ENCODE peak calls at places on chromosome 12, in eight cellular contexts. I is endodermal cell; R is astrocyte; X is CD8-positive, alpha-beta memory T cell; N is GM12864; S is MM.1S; L is kidney epithelial cell; H is AG04450. C is an unnamed sample.

GRCh38 chr12:2691001-2691339 is 103.8 kb upstream of the FKBP4 start:
- DNase-seq in I (peak), R (peak), X (peak), N (no peak), S (peak), L (no peak), H (no peak), C (no peak)

GRCh38 chr12:26465419-26466097 is 270.2 kb downstream of the SSPN start:
- DNase-seq in I (peak), R (peak), X (no peak), N (no peak), S (no peak), L (no peak), H (no peak), C (no peak)

GRCh38 chr12:70255311-70255710 is 12.1 kb downstream of the CNOT2 start:
- DNase-seq in I (no peak), R (peak), X (no peak), N (no peak), S (no peak), L (no peak), H (no peak), C (no peak)

GRCh38 chr12:52208424-52209165 is 16.8 kb upstream of the KRT80 start:
- DNase-seq in I (peak), R (no peak), X (no peak), N (no peak), S (no peak), L (no peak), H (no peak), C (no peak)

GRCh38 chr12:54432815-54433164 is 13.7 kb upstream of the ITGA5 start:
- DNase-seq in I (peak), R (no peak), X (no peak), N (no peak), S (no peak), L (no peak), H (no peak), C (no peak)

GRCh38 chr12:51262758-51263177 is 7.4 kb downstream of the SMAGP start:
- DNase-seq in I (peak), R (peak), X (no peak), N (no peak), S (peak), L (no peak), H (no peak), C (peak)

GRCh38 chr12:93256258-93256969 is 121.3 kb upstream of the NUDT4 start:
- DNase-seq in I (no peak), R (no peak), X (no peak), N (no peak), S (no peak), L (no peak), H (no peak), C (no peak)

GRCh38 chr12:92458996-92459395 is 243.8 kb upstream of the PLEKHG7 start:
- DNase-seq in I (no peak), R (no peak), X (no peak), N (no peak), S (no peak), L (no peak), H (no peak), C (no peak)

GRCh38 chr12:2853626-2854025 is 3.2 kb downstream of the TEX52 start:
- DNase-seq in I (peak), R (peak), X (peak), N (no peak), S (no peak), L (no peak), H (peak), C (peak)

GRCh38 chr12:47832263-47832933 is 12.7 kb upstream of the HDAC7 start:
- DNase-seq in I (no peak), R (no peak), X (no peak), N (no peak), S (no peak), L (no peak), H (no peak), C (no peak)

GRCh38 chr12:92938623-92939022 is 9.5 kb upstream of the EEA1 start:
- DNase-seq in I (no peak), R (no peak), X (no peak), N (no peak), S (no peak), L (no peak), H (no peak), C (no peak)

GRCh38 chr12:26195250-26195640 is at the start of gene SSPN:
- DNase-seq in I (peak), R (peak), X (no peak), N (no peak), S (peak), L (no peak), H (no peak), C (peak)

GRCh38 chr12:106138646-106139421 is at the start of gene NUAK1:
- DNase-seq in I (peak), R (peak), X (no peak), N (no peak), S (peak), L (no peak), H (no peak), C (peak)

GRCh38 chr12:117685115-117685926 is 283.5 kb downstream of the KSR2 start:
- DNase-seq in I (peak), R (peak), X (no peak), N (no peak), S (no peak), L (peak), H (no peak), C (peak)

GRCh38 chr12:47763481-47764344 is 5.0 kb upstream of the RAPGEF3 start:
- DNase-seq in I (no peak), R (no peak), X (no peak), N (no peak), S (no peak), L (peak), H (no peak), C (no peak)

GRCh38 chr12:30395190-30395589 is 300.5 kb downstream of the IPO8 start:
- DNase-seq in I (no peak), R (no peak), X (no peak), N (no peak), S (no peak), L (no peak), H (no peak), C (no peak)

GRCh38 chr12:77742631-77743030 is 88.1 kb upstream of the NAV3 start:
- DNase-seq in I (no peak), R (no peak), X (no peak), N (no peak), S (no peak), L (no peak), H (no peak), C (no peak)

GRCh38 chr12:26017484-26018211 is 59.2 kb downstream of the RASSF8 start:
- DNase-seq in I (peak), R (no peak), X (no peak), N (no peak), S (peak), L (no peak), H (no peak), C (no peak)

DNA sequence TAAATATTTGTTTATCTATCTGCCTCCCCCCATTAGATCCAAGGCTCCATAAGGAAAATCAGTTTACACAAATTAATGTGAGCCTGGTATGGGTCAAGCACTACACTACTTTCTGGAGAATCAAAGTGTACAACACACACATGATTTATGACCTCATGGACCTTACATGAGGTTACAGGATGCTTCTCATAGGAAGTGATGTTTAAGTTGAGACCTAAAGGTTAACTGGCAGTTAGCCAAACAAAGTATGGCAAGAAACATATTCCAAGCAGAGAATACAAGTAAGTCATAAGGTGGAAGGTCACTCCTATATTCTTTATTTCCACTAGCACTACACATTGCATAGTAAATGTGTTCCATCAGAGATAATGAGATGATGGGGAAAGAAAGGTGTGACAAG is 39.2 kb downstream of the OSBPL8 start:
- DNase-seq in I (no peak), R (no peak), X (no peak), N (no peak), S (no peak), L (no peak), H (no peak), C (no peak)
- H3K4me3 ChIP-seq in I (no peak), R (no peak), X (no peak), N (no peak), S (no peak), L (no peak), H (no peak), C (no peak)

GRCh38 chr12:57369202-57369601 is 61.6 kb downstream of the R3HDM2 start:
- DNase-seq in I (no peak), R (no peak), X (no peak), N (no peak), S (no peak), L (no peak), H (no peak), C (no peak)
- H3K4me3 ChIP-seq in I (no peak), R (no peak), X (no peak), N (no peak), S (no peak), L (no peak), H (no peak), C (no peak)

GRCh38 chr12:132923356-132923909 is 32.7 kb downstream of the ZNF605 start:
- DNase-seq in I (no peak), R (no peak), X (no peak), N (no peak), S (no peak), L (no peak), H (no peak), C (no peak)
- H3K4me3 ChIP-seq in I (peak), R (no peak), X (no peak), N (no peak), S (no peak), L (no peak), H (no peak), C (no peak)

GRCh38 chr12:121499929-121500793 is 80.7 kb downstream of the KDM2B start:
- DNase-seq in I (peak), R (peak), X (peak), N (no peak), S (peak), L (no peak), H (peak), C (peak)
- H3K4me3 ChIP-seq in I (no peak), R (no peak), X (no peak), N (no peak), S (no peak), L (no peak), H (no peak), C (peak)

GRCh38 chr12:85036736-85037135 is 585 bp downstream of the LRRIQ1 start:
- DNase-seq in I (no peak), R (no peak), X (no peak), N (no peak), S (no peak), L (no peak), H (no peak), C (no peak)
- H3K4me3 ChIP-seq in I (peak), R (peak), X (no peak), N (peak), S (peak), L (peak), H (peak), C (peak)

DNA sequence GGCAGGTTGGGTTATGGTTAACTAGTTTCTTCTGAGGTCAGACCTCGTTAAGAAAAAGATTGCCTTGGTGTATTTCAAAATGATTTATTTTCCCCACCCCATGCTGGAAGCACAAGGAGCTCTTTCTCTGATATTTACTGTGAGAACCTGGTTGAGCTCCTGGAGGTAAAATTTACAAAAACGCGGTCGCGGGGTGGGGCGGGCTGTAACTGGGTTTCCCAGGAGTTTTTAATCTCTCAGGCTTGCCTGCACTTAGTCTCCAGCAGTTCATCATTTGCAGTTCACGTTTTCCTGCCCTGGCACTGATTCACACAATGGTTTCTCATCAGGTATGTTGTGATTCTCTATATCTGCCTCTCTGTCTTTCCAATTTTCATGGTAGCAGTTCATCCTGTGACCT is 67.9 kb upstream of the PDE3A start:
- DNase-seq in I (no peak), R (no peak), X (no peak), N (no peak), S (no peak), L (no peak), H (no peak), C (no peak)
- H3K4me3 ChIP-seq in I (no peak), R (no peak), X (no peak), N (no peak), S (no peak), L (no peak), H (no peak), C (no peak)

GRCh38 chr12:6782119-6782518 is 7.2 kb upstream of the CD4 start:
- DNase-seq in I (no peak), R (no peak), X (no peak), N (no peak), S (no peak), L (no peak), H (no peak), C (no peak)
- H3K4me3 ChIP-seq in I (no peak), R (no peak), X (no peak), N (no peak), S (no peak), L (no peak), H (no peak), C (no peak)

GRCh38 chr12:99981639-99982190 is 3.0 kb downstream of the ANKS1B start:
- DNase-seq in I (no peak), R (no peak), X (no peak), N (no peak), S (no peak), L (no peak), H (no peak), C (no peak)

GRCh38 chr12:99984271-99985128 is at the start of gene ANKS1B:
- DNase-seq in I (peak), R (peak), X (no peak), N (no peak), S (peak), L (no peak), H (no peak), C (no peak)

GRCh38 chr12:99985631-99986030 is 895 bp upstream of the ANKS1B start:
- DNase-seq in I (no peak), R (no peak), X (no peak), N (no peak), S (no peak), L (no peak), H (no peak), C (no peak)

GRCh38 chr12:99983721-99984258 is 946 bp downstream of the ANKS1B start:
- DNase-seq in I (no peak), R (no peak), X (no peak), N (no peak), S (no peak), L (no peak), H (no peak), C (no peak)

DNA sequence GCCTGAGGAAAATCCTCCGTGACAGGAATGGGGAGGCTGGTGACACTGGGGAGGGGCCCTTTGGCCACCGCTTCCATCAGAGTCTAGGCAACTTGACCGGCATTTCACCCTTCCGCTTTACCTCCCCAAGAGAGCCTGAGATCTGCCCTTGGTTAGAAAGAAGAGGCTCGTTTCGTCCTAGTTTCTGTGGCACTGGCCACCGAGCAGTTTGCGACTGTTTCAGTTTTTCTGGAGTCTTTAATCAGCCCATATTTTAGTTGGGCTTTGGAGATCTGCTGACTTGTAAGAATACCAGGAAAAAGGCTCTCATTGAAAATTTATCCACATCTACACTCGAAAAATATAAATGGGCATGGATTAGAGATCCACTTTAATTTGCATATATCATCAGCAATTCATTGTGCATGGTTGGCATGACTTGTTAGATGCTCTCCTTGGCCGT is 414 bp upstream of the ANKS1B start:
- DNase-seq in I (no peak), R (no peak), X (no peak), N (no peak), S (peak), L (no peak), H (no peak), C (no peak)
- H3K4me3 ChIP-seq in I (peak), R (peak), X (no peak), N (peak), S (peak), L (peak), H (peak), C (peak)

GRCh38 chr12:22046090-22046967 is at the start of gene CMAS:
- DNase-seq in I (peak), R (peak), X (peak), N (peak), S (peak), L (peak), H (peak), C (peak)

GRCh38 chr12:22050078-22050477 is 4.1 kb downstream of the CMAS start:
- DNase-seq in I (no peak), R (no peak), X (no peak), N (no peak), S (no peak), L (no peak), H (no peak), C (no peak)

GRCh38 chr12:22046968-22047390 is 961 bp downstream of the CMAS start:
- DNase-seq in I (no peak), R (peak), X (no peak), N (no peak), S (no peak), L (no peak), H (no peak), C (no peak)

GRCh38 chr12:22048351-22049041 is 2.5 kb downstream of the CMAS start:
- DNase-seq in I (peak), R (no peak), X (no peak), N (no peak), S (no peak), L (no peak), H (no peak), C (no peak)

GRCh38 chr12:22047495-22047894 is 1.5 kb downstream of the CMAS start:
- DNase-seq in I (no peak), R (no peak), X (no peak), N (no peak), S (no peak), L (no peak), H (no peak), C (no peak)
- H3K4me3 ChIP-seq in I (peak), R (no peak), X (no peak), N (no peak), S (peak), L (no peak), H (no peak), C (no peak)

DNA sequence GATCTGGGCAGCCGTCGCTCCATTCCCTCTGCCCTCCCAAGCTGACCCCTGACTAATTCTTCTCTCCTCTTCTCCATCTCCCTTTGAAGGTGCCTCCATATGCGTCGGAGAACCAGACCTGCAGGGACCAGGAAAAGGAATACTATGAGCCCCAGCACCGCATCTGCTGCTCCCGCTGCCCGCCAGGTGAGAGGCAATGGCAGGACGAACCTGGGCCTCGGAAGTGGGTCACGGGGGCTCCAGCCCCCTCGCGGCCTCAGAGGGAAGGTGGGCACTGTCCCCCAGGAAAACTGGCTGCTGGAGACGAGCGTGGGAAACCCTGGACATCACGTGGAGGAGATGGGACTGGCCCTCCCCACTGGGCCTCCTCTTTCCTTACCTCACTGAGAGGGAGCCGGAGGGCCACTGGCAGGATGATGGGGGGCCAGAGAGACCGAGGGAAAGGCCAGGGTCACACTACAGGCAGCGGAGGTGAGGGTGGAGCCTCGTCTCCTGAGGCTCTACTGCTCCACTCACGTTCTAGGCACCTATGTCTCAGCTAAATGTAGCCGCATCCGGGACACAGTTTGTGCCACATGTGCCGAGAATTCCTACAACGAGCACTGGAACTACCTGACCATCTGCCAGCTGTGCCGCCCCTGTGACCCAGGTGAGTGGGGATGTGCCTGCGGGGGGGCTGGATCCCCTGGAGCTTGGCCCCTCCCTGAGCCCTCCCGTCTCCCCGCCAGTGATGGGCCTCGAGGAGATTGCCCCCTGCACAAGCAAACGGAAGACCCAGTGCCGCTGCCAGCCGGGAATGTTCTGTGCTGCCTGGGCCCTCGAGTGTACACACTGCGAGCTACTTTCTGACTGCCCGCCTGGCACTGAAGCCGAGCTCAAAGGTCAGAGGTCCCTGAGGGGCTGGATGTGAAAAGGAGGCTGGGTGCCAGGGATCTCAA is 806 bp downstream of the LTBR start:
- DNase-seq in I (peak), R (no peak), X (no peak), N (no peak), S (no peak), L (no peak), H (no peak), C (no peak)
- H3K4me3 ChIP-seq in I (no peak), R (peak), X (no peak), N (no peak), S (no peak), L (peak), H (peak), C (peak)